ENCODE peak calls at places on chromosome X, in six cellular contexts. T, D, L, I, U and Q are unnamed samples.

GRCh38 chrX:63387411-63387810 is 36.3 kb upstream of the SPIN4 start:
- DNase-seq in L (no peak), D (no peak), T (no peak), U (no peak), I (no peak), Q (no peak)

GRCh38 chrX:24285082-24285481 is 28.8 kb downstream of the SUPT20HL2 start:
- DNase-seq in U (no peak), I (no peak), T (no peak), L (no peak), D (no peak), Q (no peak)

GRCh38 chrX:106933538-106933961 is 13.3 kb downstream of the CLDN2 start:
- DNase-seq in I (peak; percentile 55), T (no peak), U (no peak), L (no peak), D (no peak), Q (no peak)

GRCh38 chrX:1534321-1535168 is 2.4 kb downstream of the P2RY8 start:
- DNase-seq in D (no peak), U (no peak), I (no peak), L (peak; percentile 74), T (no peak), Q (no peak)

GRCh38 chrX:12956704-12957541 is 18.0 kb upstream of the TMSB4X start:
- DNase-seq in D (peak; percentile 57), L (peak; percentile 68), I (no peak), U (no peak), T (no peak), Q (no peak)

GRCh38 chrX:57453901-57454300 is 137.9 kb upstream of the ZXDB start:
- DNase-seq in U (no peak), T (no peak), L (no peak), I (no peak), D (no peak), Q (no peak)

GRCh38 chrX:30212172-30212571 is 3.2 kb upstream of the MAGEB2 start:
- DNase-seq in D (no peak), I (no peak), U (no peak), T (no peak), L (no peak), Q (no peak)

GRCh38 chrX:129553619-129554288 is 13.7 kb downstream of the OCRL start:
- DNase-seq in D (no peak), L (no peak), U (no peak), T (no peak), I (no peak), Q (no peak)

GRCh38 chrX:71269801-71270395 is 13.5 kb upstream of the NONO start:
- DNase-seq in U (no peak), T (no peak), D (no peak), I (no peak), L (peak; percentile 62), Q (no peak)

GRCh38 chrX:119696251-119696890 is 3.4 kb upstream of the SEPTIN6 start:
- DNase-seq in I (no peak), D (no peak), L (peak; percentile 68), T (no peak), U (no peak), Q (no peak)

GRCh38 chrX:119693996-119694451 is 1.1 kb upstream of the SEPTIN6 start:
- DNase-seq in U (no peak), D (no peak), I (no peak), L (peak; percentile 84), T (no peak), Q (no peak)

GRCh38 chrX:119695535-119696050 is 2.6 kb upstream of the SEPTIN6 start:
- DNase-seq in I (no peak), L (peak; percentile 63), T (no peak), D (no peak), U (no peak), Q (no peak)

GRCh38 chrX:119693032-119693995 is at the start of gene SEPTIN6:
- DNase-seq in T (no peak), D (peak; percentile 58), I (peak; percentile 75), U (no peak), L (peak; percentile 94), Q (peak; percentile 38)

GRCh38 chrX:119694601-119695534 is 1.9 kb upstream of the SEPTIN6 start:
- DNase-seq in U (no peak), T (no peak), I (no peak), D (no peak), L (peak; percentile 72), Q (no peak)
- H3K4me3 ChIP-seq in U (no peak overlapping the region), T (no peak overlapping the region), I (no peak overlapping the region), D (no peak overlapping the region), L (no peak overlapping the region), Q (no peak overlapping the region)

DNA sequence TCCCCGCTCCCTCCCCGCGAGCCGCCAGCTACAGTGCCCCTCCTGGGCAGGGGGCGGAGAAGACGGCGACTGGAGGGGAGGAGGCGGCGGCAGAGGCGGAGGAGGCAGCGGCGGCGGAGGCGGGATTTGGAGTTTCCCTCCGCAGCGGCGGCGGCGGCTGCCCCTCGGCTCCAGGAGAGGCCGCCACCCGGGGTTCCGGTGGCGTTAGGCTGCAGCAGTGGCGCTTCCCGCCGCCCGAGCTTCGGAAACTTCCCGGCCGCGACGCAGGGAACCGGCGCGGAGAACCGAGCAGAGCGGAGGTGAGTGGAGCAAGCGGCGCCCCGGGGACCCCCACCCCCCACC is 4.7 kb upstream of the DUSP9 start:
- DNase-seq in T (no peak), D (no peak), U (no peak), L (no peak), I (no peak), Q (no peak)
- H3K4me3 ChIP-seq in T (no peak overlapping the region), D (no peak overlapping the region), U (no peak overlapping the region), L (no peak overlapping the region), I (no peak overlapping the region), Q (no peak overlapping the region)

GRCh38 chrX:41336447-41336846 is 2.5 kb downstream of the DDX3X start:
- DNase-seq in D (no peak), U (no peak), T (no peak), I (no peak), L (no peak), Q (no peak)

GRCh38 chrX:41337140-41337539 is 3.2 kb downstream of the DDX3X start:
- DNase-seq in T (no peak), U (no peak), I (no peak), D (no peak), L (no peak), Q (no peak)

GRCh38 chrX:41335590-41336331 is 1.8 kb downstream of the DDX3X start:
- DNase-seq in I (no peak), D (peak; percentile 50), U (peak; percentile 62), T (no peak), L (no peak), Q (no peak)

GRCh38 chrX:41339148-41339547 is 5.2 kb downstream of the DDX3X start:
- DNase-seq in U (no peak), I (no peak), D (peak; percentile 34), T (no peak), L (no peak), Q (no peak)

DNA sequence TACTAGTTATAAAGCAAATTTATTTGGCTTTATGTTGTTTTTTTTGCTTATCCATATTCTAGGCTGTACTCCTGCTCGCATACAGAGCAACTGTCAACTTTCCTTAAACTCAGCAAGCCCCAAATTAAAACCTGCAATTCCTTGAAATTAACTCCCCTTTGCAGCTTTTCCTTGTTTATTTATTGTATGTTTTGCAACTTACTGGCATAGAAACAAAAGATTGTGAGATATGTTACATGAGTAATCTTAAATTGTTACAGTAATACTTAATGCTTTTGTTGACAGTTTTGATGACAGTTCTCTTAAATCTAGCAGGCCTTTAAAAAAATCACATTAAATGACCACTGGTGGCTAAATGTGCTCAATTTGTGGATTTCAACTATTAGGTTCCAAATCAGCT is 4.5 kb downstream of the DDX3X start:
- DNase-seq in U (no peak), I (no peak), D (peak; percentile 35), T (no peak), L (no peak), Q (no peak)
- H3K4me3 ChIP-seq in U (no peak overlapping the region), I (no peak overlapping the region), D (peak overlapping the region; percentile 89), T (peak overlapping the region; percentile 10), L (no peak overlapping the region), Q (no peak overlapping the region)

GRCh38 chrX:102746134-102746584 is 25.6 kb downstream of the GPRASP3 start:
- DNase-seq in U (no peak), T (no peak), I (peak; percentile 47), L (peak; percentile 85), D (peak; percentile 10), Q (no peak)
- H3K4me3 ChIP-seq in U (peak overlapping the region; percentile 66), T (peak overlapping the region; percentile 64), I (peak overlapping the region; percentile 38), L (peak overlapping the region; percentile 40), D (peak overlapping the region; percentile 62), Q (peak overlapping the region; percentile 66)

GRCh38 chrX:14712096-14712495 is 160.8 kb downstream of the FANCB start:
- DNase-seq in I (no peak), T (no peak), U (no peak), L (no peak), D (no peak), Q (no peak)
- H3K4me3 ChIP-seq in I (no peak overlapping the region), T (no peak overlapping the region), U (no peak overlapping the region), L (no peak overlapping the region), D (no peak overlapping the region), Q (no peak overlapping the region)

DNA sequence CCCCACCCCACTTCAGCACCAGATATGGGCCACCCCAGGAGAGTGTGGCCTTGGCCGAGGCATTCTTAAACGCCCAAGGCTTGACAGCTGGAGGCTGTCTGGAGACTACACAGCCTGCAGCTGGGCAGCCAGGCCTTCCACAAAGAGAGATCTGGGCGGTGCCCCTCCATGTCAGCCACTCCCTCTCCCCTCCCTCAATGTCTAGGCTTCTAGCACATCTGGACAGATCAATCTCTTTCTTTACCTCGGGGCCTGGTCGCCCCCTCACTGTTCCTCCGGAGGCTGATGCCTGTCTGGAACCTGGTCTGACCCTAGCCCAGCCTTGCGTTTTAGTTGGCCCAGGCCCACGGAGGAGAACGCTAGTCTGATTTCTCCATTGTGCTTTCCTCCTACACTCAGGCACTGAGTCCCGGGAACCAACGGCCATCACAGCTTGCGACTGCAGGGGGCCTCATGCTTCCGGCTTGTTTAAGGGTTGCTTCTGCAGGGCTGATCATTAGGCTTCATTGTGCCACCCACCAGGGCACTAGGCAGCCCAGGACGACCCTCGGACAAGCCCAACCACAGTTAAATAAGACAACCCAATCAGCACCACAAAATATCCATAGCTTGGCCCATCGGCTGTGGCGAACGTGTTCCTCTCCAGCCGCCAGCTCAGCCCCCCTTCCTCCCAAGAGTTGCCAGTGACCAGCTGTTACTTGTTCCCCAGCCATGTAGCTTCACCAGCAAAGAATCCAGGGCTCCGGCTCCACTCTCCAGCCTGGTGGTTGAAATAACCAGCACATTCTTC is 200.6 kb downstream of the BCOR start:
- DNase-seq in D (peak; percentile 67), U (no peak), I (no peak), T (peak; percentile 39), L (no peak), Q (no peak)
- H3K4me3 ChIP-seq in D (no peak overlapping the region), U (no peak overlapping the region), I (no peak overlapping the region), T (no peak overlapping the region), L (no peak overlapping the region), Q (no peak overlapping the region)